ENCODE peak calls at places on chromosomes 5 and 9, in eight cellular contexts. V is BE2C, B is transverse colon, L is adrenal gland, G is Peyer's patch, N is tibial artery, H is uterus, T is IMR-90. K is an unnamed sample.

GRCh38 chr5:171858303-171858702 is 72.7 kb downstream of the SMIM23 start:
- DNase-seq in V (no peak), B (no peak), L (no peak), G (no peak), N (no peak), H (no peak), T (no peak), K (no peak)

GRCh38 chr9:126516936-126517750 is 96.6 kb upstream of the LMX1B start:
- DNase-seq in V (peak; percentile 74), B (no peak), L (no peak), G (peak; percentile 59), N (peak; percentile 65), H (peak; percentile 37), T (peak; percentile 84), K (peak; percentile 73)

GRCh38 chr5:53246042-53246836 is 136.7 kb upstream of the MOCS2 start:
- DNase-seq in V (no peak), B (no peak), L (no peak), G (no peak), N (no peak), H (no peak), T (peak; percentile 94), K (no peak)

GRCh38 chr5:134530375-134531077 is 5.1 kb downstream of the JADE2 start:
- DNase-seq in V (no peak), B (no peak), L (no peak), G (no peak), N (peak; percentile 63), H (no peak), T (peak; percentile 76), K (peak; percentile 48)

GRCh38 chr9:120265791-120266190 is 314.2 kb downstream of the CDK5RAP2 start:
- DNase-seq in V (no peak), B (no peak), L (no peak), G (no peak), N (no peak), H (no peak), T (no peak), K (peak; percentile 57)

GRCh38 chr5:115571441-115571878 is 26.9 kb upstream of the FEM1C start:
- DNase-seq in V (no peak), B (no peak), L (no peak), G (no peak), N (no peak), H (no peak), T (no peak), K (no peak)

GRCh38 chr9:36141288-36141687 is 4.8 kb downstream of the GLIPR2 start:
- DNase-seq in V (peak; percentile 55), B (no peak), L (no peak), G (no peak), N (no peak), H (peak; percentile 62), T (peak; percentile 41), K (no peak)

GRCh38 chr5:56543431-56544385 is 271.6 kb upstream of the MAP3K1 start:
- DNase-seq in V (no peak), B (no peak), L (no peak), G (no peak), N (no peak), H (no peak), T (peak; percentile 68), K (no peak)

GRCh38 chr9:121844090-121844489 is 192.7 kb downstream of the DAB2IP start:
- DNase-seq in V (no peak), B (no peak), L (no peak), G (no peak), N (no peak), H (no peak), T (no peak), K (no peak)

GRCh38 chr9:94908583-94909249 is 182.2 kb downstream of the AOPEP start:
- DNase-seq in V (peak; percentile 57), B (no peak), L (peak; percentile 14), G (no peak), N (no peak), H (no peak), T (no peak), K (no peak)

GRCh38 chr5:77367733-77368132 is 124.4 kb downstream of the WDR41 start:
- DNase-seq in V (no peak), B (no peak), L (peak; percentile 24), G (no peak), N (no peak), H (no peak), T (peak; percentile 36), K (no peak)

GRCh38 chr9:105074501-105074900 is 146.5 kb upstream of the ABCA1 start:
- DNase-seq in V (no peak), B (no peak), L (no peak), G (no peak), N (no peak), H (no peak), T (no peak), K (no peak)

GRCh38 chr9:109383947-109384346 is 63.1 kb upstream of the EPB41L4B start:
- DNase-seq in V (no peak), B (no peak), L (no peak), G (no peak), N (no peak), H (no peak), T (no peak), K (no peak)

GRCh38 chr9:136700959-136701664 is 11.3 kb upstream of the DIPK1B start:
- DNase-seq in V (no peak), B (peak; percentile 41), L (no peak), G (no peak), N (no peak), H (no peak), T (peak; percentile 16), K (no peak)

GRCh38 chr9:138047469-138048040 is 170.0 kb downstream of the CACNA1B start:
- DNase-seq in V (no peak), B (no peak), L (peak; percentile 7), G (no peak), N (no peak), H (no peak), T (no peak), K (no peak)

GRCh38 chr5:83577036-83577636 is 105.6 kb downstream of the VCAN start:
- DNase-seq in V (no peak), B (peak; percentile 27), L (peak; percentile 27), G (no peak), N (no peak), H (no peak), T (peak; percentile 32), K (no peak)

GRCh38 chr9:94449486-94449885 is 105.4 kb upstream of the PCAT7 start:
- DNase-seq in V (no peak), B (no peak), L (no peak), G (no peak), N (no peak), H (no peak), T (no peak), K (no peak)

GRCh38 chr9:126406075-126406675 is 79.5 kb downstream of the MVB12B start:
- DNase-seq in V (no peak), B (no peak), L (no peak), G (no peak), N (no peak), H (no peak), T (peak; percentile 26), K (no peak)

GRCh38 chr9:89687848-89688247 is 83.0 kb downstream of the GADD45G start:
- DNase-seq in V (no peak), B (no peak), L (no peak), G (no peak), N (no peak), H (no peak), T (no peak), K (no peak)

GRCh38 chr5:59107692-59108091 is 524.8 kb downstream of the RAB3C start:
- DNase-seq in V (no peak), B (no peak), L (no peak), G (no peak), N (no peak), H (no peak), T (no peak), K (no peak)

GRCh38 chr5:72383280-72384205 is 63.4 kb downstream of the PTCD2 start:
- DNase-seq in V (no peak), B (no peak), L (no peak), G (no peak), N (no peak), H (no peak), T (peak; percentile 38), K (no peak)

DNA sequence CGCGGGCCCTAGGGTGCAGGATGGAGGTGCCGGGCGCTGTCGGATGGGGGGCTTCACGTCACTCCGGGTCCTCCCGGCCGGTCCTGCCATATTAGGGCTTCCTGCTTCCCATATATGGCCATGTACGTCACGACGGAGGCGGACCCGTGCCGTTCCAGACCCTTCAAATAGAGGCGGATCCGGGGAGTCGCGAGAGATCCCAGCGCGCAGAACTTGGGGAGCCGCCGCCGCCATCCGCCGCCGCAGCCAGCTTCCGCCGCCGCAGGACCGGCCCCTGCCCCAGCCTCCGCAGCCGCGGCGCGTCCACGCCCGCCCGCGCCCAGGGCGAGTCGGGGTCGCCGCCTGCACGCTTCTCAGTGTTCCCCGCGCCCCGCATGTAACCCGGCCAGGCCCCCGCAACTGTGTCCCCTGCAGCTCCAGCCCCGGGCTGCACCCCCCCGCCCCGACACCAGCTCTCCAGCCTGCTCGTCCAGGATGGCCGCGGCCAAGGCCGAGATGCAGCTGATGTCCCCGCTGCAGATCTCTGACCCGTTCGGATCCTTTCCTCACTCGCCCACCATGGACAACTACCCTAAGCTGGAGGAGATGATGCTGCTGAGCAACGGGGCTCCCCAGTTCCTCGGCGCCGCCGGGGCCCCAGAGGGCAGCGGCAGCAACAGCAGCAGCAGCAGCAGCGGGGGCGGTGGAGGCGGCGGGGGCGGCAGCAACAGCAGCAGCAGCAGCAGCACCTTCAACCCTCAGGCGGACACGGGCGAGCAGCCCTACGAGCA is at the start of gene EGR1:
- DNase-seq in V (peak; percentile 95), B (peak; percentile 95), L (peak; percentile 94), G (peak; percentile 97), N (peak; percentile 96), H (peak; percentile 95), T (peak; percentile 94), K (peak; percentile 94)
- TF ChIP-seq CTCF in V (no peak), B (peak; percentile 64), L (peak; percentile 31), G (no peak), N (no peak), H (no peak), T (no peak), K (no peak)

GRCh38 chr5:370959-371810 is 49.7 kb downstream of the AHRR start:
- DNase-seq in V (no peak), B (peak; percentile 5), L (no peak), G (no peak), N (no peak), H (no peak), T (no peak), K (no peak)
- H3K4me1 ChIP-seq in V (no peaks in the 10 kb centered on the region), B (peaks cover 22% of the 10 kb centered on the region), L (peaks cover 5% of the 10 kb centered on the region), G (peaks cover 12% of the 10 kb centered on the region), N (peaks cover 13% of the 10 kb centered on the region), H (peaks cover 13% of the 10 kb centered on the region), T (peaks cover 48% of the 10 kb centered on the region), K (peaks cover 33% of the 10 kb centered on the region)

DNA sequence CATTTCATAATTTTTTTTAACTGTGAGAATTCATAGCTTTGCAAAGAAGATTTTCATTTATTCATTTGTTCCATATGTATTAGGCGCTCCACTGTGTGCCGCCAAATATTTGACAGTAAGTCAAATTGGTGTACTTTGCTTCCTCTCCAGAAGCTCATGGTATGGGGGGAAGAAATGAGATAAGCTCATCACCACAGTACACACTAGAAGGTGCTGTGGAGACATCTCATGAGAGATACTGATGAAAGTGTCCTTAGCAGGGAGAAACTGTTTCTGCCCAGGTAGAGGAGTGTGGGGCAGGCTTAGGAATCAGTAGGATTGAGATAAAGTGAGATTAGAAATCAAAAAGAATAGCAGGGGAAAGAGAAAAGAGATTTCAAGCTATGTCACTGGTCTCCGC is 136.2 kb downstream of the CDH6 start:
- DNase-seq in V (no peak), B (no peak), L (no peak), G (no peak), N (no peak), H (no peak), T (peak; percentile 5), K (no peak)
- TF ChIP-seq CTCF in V (no peak), B (no peak), L (no peak), G (no peak), N (no peak), H (no peak), T (no peak), K (no peak)

GRCh38 chr9:96509848-96510247 is 59.9 kb downstream of the HABP4 start:
- DNase-seq in V (no peak), B (no peak), L (no peak), G (no peak), N (no peak), H (no peak), T (no peak), K (no peak)
- H3K4me1 ChIP-seq in V (no peaks in the 10 kb centered on the region), B (no peaks in the 10 kb centered on the region), L (no peaks in the 10 kb centered on the region), G (no peaks in the 10 kb centered on the region), N (peaks cover 68% of the 10 kb centered on the region), H (no peaks in the 10 kb centered on the region), T (peaks cover 10% of the 10 kb centered on the region), K (peaks cover 37% of the 10 kb centered on the region)